ENCODE peak calls at places on chromosomes 12 and 14, in six cellular contexts. P is mammary epithelial cell, Z is kidney, Q is heart left ventricle, R is fibroblast of lung, C is uterus. F is an unnamed sample.

GRCh38 chr14:106694638-106695393 is 1168.4 kb downstream of the TMEM121 start:
- DNase-seq in P (peak), Z (no peak), Q (no peak), R (no peak), C (no peak), F (peak)

GRCh38 chr14:34872822-34873590 is 2.2 kb downstream of the BAZ1A start:
- DNase-seq in P (peak), Z (no peak), Q (no peak), R (peak), C (peak), F (peak)

GRCh38 chr12:93098077-93098476 is 169.0 kb upstream of the EEA1 start:
- DNase-seq in P (no peak), Z (no peak), Q (peak), R (peak), C (peak), F (peak)

GRCh38 chr14:35534130-35534883 is at the start of gene INSM2:
- DNase-seq in P (no peak), Z (peak), Q (no peak), R (peak), C (no peak), F (peak)

GRCh38 chr14:92511472-92512247 is 1.9 kb upstream of the RIN3 start:
- DNase-seq in P (peak), Z (no peak), Q (peak), R (peak), C (peak), F (peak)

GRCh38 chr12:45914090-45914489 is 76.3 kb downstream of the SCAF11 start:
- DNase-seq in P (peak), Z (no peak), Q (no peak), R (peak), C (no peak), F (peak)

GRCh38 chr12:65408448-65408847 is 130.0 kb downstream of the MSRB3 start:
- DNase-seq in P (no peak), Z (no peak), Q (no peak), R (no peak), C (no peak), F (no peak)

GRCh38 chr14:54805521-54806322 is 96.9 kb downstream of the GCH1 start:
- DNase-seq in P (peak), Z (peak), Q (peak), R (peak), C (peak), F (peak)

GRCh38 chr12:121224591-121224990 is 14.7 kb downstream of the P2RX4 start:
- DNase-seq in P (no peak), Z (peak), Q (no peak), R (no peak), C (no peak), F (no peak)

GRCh38 chr14:102973706-102974280 is 51.3 kb downstream of the AMN start:
- DNase-seq in P (no peak), Z (no peak), Q (no peak), R (no peak), C (no peak), F (no peak)

GRCh38 chr14:99274346-99275221 is 2.6 kb upstream of the BCL11B start:
- DNase-seq in P (peak), Z (peak), Q (peak), R (peak), C (no peak), F (peak)

GRCh38 chr14:70616646-70617045 is 16.2 kb upstream of the MED6 start:
- DNase-seq in P (no peak), Z (no peak), Q (no peak), R (no peak), C (no peak), F (peak)

GRCh38 chr12:26715232-26715631 is 117.8 kb downstream of the ITPR2 start:
- DNase-seq in P (no peak), Z (no peak), Q (no peak), R (no peak), C (no peak), F (no peak)

GRCh38 chr12:45415393-45415817 is 199.5 kb downstream of the ANO6 start:
- DNase-seq in P (peak), Z (no peak), Q (peak), R (peak), C (peak), F (peak)

GRCh38 chr12:92080390-92081285 is 65.0 kb downstream of the BTG1 start:
- DNase-seq in P (peak), Z (no peak), Q (no peak), R (peak), C (no peak), F (peak)

GRCh38 chr12:98595152-98595988 is 1.9 kb downstream of the SLC25A3 start:
- DNase-seq in P (peak), Z (no peak), Q (no peak), R (peak), C (no peak), F (peak)

GRCh38 chr12:4958697-4959375 is 49.1 kb downstream of the KCNA1 start:
- DNase-seq in P (no peak), Z (no peak), Q (no peak), R (no peak), C (no peak), F (no peak)

GRCh38 chr14:89576132-89576923 is 159.3 kb upstream of the FOXN3 start:
- DNase-seq in P (no peak), Z (no peak), Q (no peak), R (peak), C (no peak), F (peak)

GRCh38 chr12:99721715-99722275 is 74.2 kb downstream of the GARIN6 start:
- DNase-seq in P (no peak), Z (no peak), Q (no peak), R (no peak), C (no peak), F (no peak)
- H3K4me3 ChIP-seq in P (no peak), Z (no peak), Q (no peak), R (no peak), C (no peak), F (no peak)

DNA sequence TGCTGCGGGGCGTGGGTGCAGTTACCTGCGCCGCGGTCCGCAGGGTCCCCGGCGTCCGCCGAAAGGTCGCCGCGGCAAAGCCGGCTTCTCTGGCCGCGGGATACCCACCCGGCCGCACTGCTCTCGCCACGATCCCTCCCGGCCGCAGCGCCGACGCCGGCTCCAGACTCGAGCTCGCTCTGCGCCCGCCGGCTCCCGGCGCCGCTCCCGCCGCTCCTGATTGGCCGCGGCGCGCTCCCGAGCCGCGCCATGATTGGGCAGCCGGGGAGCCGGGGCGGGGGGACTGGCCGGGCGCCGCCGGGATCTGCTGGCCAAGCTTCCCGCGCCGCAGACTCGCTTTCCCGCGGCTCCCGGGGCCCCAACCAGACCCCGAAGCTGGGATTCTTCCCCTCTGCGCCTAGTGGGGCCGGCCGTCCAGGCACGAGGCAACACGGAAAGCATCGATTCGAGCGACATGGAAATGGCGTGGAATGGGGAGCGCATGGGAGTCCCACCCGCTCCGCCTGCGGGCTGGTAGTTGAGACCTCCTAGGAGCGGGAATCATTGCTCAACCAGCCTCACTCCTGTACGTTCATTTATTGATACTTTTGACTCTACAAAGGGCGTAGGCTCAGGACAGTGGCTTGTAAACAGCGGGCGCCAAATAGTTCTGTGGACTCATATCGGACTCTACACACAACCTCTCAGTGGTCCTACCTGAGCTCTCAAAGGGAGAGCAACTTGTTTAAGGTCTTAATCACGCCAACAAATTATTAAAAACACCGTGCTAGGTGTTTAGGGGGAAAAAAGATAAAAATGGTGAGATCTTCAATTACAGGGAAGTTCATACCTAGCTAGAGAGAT is 36.4 kb upstream of the STON2 start:
- DNase-seq in P (peak), Z (peak), Q (peak), R (peak), C (peak), F (peak)
- H3K4me3 ChIP-seq in P (peak), Z (peak), Q (peak), R (peak), C (peak), F (peak)

DNA sequence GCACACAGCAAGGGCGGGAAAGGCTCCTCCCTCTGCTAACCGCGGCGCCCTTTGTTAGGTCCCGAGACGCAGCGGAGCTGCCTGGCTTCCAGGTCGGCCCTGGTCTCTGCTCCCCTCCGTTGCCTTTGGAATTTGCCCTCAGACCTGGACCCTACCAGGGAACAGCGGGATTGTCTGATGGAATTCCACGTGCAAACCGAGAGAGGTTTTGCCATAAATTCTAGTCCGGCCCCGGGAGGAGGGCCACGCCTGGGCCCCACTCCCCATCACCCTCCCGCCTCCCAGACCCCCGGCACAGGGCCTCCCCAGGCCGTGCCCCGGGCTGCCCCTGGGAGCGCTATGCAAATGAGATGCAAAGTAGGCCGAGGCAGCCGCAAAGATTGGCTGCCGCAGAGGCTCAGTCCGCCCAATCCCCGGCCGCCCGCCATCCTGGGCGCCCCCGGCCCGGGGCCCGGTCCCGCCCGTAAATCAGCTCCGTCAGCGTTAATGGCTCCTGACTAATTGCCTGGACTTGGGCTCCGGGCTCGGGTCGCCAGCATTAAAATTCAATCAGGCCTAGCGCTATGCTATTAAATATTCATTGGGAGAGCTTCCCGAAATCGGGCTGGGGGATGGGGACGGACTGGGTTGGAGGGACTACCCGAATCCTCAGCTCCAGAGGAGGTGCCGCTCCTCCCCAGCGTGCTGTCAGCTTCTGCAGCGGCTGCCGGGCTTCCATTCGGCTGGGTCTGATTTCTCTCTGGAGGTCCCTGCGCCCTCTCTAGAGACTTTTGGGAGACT is 15.6 kb upstream of the FIGNL2 start:
- DNase-seq in P (no peak), Z (peak), Q (no peak), R (no peak), C (no peak), F (no peak)
- H3K4me3 ChIP-seq in P (no peak), Z (peak), Q (peak), R (no peak), C (no peak), F (no peak)

DNA sequence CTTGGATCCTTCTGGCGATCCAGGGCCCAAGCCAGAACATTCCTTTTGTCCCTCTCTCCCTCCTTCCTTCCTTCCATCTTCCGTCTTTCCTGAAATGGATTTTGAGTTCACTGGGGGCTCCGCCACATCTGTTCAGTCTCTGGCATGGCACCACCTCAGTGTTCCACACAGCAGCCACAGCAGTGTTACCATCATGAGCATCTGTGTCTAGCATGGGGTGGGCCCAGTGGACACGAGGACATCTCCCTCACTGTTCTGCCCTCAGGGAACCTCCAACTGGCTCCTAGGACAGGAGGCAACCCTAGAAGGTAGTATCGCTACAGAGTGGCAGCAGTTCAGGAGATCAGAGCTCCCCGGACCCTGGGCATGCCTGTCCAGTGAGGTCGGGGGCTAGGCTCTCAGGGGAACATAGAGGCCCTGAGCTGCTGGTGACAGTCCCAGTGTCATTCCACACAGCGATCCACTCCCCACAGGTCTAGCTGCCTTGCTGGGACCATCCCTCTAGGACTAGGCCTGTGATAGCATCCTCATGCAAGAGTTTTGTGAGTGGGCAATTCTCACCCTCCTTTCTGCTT is 59.0 kb downstream of the GALNT16 start:
- DNase-seq in P (no peak), Z (peak), Q (no peak), R (no peak), C (peak), F (no peak)
- H3K4me3 ChIP-seq in P (no peak), Z (no peak), Q (no peak), R (no peak), C (no peak), F (no peak)

F was measured in bronchial epithelial cell.